ENCODE peak calls at places on chromosomes 5 and 9, in five cellular contexts. One of them, this sample, is unnamed.

GRCh38 chr9:109846781-109847180 is 66.8 kb downstream of the PALM2AKAP2 start:
- DNase-seq in fibroblast of lung: no peak
- DNase-seq in SK-N-SH: no peak
- DNase-seq in GM23248: no peak
- DNase-seq in osteoblast: no peak
- DNase-seq in this sample: no peak

GRCh38 chr5:25295067-25295466 is 650.3 kb upstream of the CDH10 start:
- DNase-seq in fibroblast of lung: no peak
- DNase-seq in SK-N-SH: no peak
- DNase-seq in GM23248: no peak
- DNase-seq in osteoblast: no peak
- DNase-seq in this sample: no peak

GRCh38 chr5:138639326-138639725 is 64.1 kb upstream of the HSPA9 start:
- DNase-seq in SK-N-SH: no peak
- DNase-seq in GM23248: no peak
- DNase-seq in fibroblast of lung: no peak
- DNase-seq in osteoblast: no peak
- DNase-seq in this sample: no peak

GRCh38 chr9:106481003-106481614 is 381.9 kb upstream of the ZNF462 start:
- DNase-seq in osteoblast: no peak
- DNase-seq in SK-N-SH: peak; percentile 27
- DNase-seq in fibroblast of lung: no peak
- DNase-seq in GM23248: no peak
- DNase-seq in this sample: no peak

GRCh38 chr5:135107986-135108385 is 74.0 kb upstream of the PITX1 start:
- DNase-seq in GM23248: no peak
- DNase-seq in fibroblast of lung: no peak
- DNase-seq in SK-N-SH: no peak
- DNase-seq in osteoblast: no peak
- DNase-seq in this sample: no peak

GRCh38 chr9:114107286-114108001 is 8.4 kb upstream of the KIF12 start:
- DNase-seq in GM23248: peak; percentile 16
- DNase-seq in fibroblast of lung: no peak
- DNase-seq in SK-N-SH: no peak
- DNase-seq in osteoblast: peak; percentile 14
- DNase-seq in this sample: no peak

GRCh38 chr9:115162946-115163345 is 45.0 kb upstream of the TNC start:
- DNase-seq in GM23248: peak; percentile 27
- DNase-seq in osteoblast: no peak
- DNase-seq in SK-N-SH: no peak
- DNase-seq in fibroblast of lung: peak; percentile 17
- DNase-seq in this sample: peak; percentile 10

GRCh38 chr5:174751154-174751990 is 27.0 kb downstream of the MSX2 start:
- DNase-seq in GM23248: peak; percentile 52
- DNase-seq in SK-N-SH: peak; percentile 87
- DNase-seq in fibroblast of lung: no peak
- DNase-seq in osteoblast: no peak
- DNase-seq in this sample: no peak

GRCh38 chr5:109560554-109560953 is 129.2 kb upstream of the MAN2A1 start:
- DNase-seq in osteoblast: no peak
- DNase-seq in GM23248: no peak
- DNase-seq in SK-N-SH: no peak
- DNase-seq in fibroblast of lung: no peak
- DNase-seq in this sample: no peak

GRCh38 chr9:135699440-135699839 is at the start of gene SOHLH1:
- DNase-seq in osteoblast: no peak
- DNase-seq in SK-N-SH: no peak
- DNase-seq in GM23248: no peak
- DNase-seq in fibroblast of lung: no peak
- DNase-seq in this sample: no peak

GRCh38 chr9:36901528-36901927 is 132.5 kb downstream of the PAX5 start:
- DNase-seq in SK-N-SH: no peak
- DNase-seq in GM23248: no peak
- DNase-seq in fibroblast of lung: no peak
- DNase-seq in osteoblast: no peak
- DNase-seq in this sample: no peak

GRCh38 chr5:119389288-119390065 is 33.7 kb downstream of the TNFAIP8 start:
- DNase-seq in osteoblast: peak; percentile 83
- DNase-seq in SK-N-SH: no peak
- DNase-seq in GM23248: peak; percentile 37
- DNase-seq in fibroblast of lung: peak; percentile 49
- DNase-seq in this sample: no peak

GRCh38 chr5:103139264-103139865 is 19.3 kb downstream of the PPIP5K2 start:
- DNase-seq in osteoblast: peak; percentile 96
- DNase-seq in GM23248: peak; percentile 75
- DNase-seq in SK-N-SH: peak; percentile 79
- DNase-seq in fibroblast of lung: peak; percentile 78
- DNase-seq in this sample: peak; percentile 79

GRCh38 chr9:69223605-69224004 is 49.5 kb downstream of the TJP2 start:
- DNase-seq in fibroblast of lung: peak; percentile 57
- DNase-seq in SK-N-SH: peak; percentile 73
- DNase-seq in GM23248: peak; percentile 77
- DNase-seq in osteoblast: peak; percentile 95
- DNase-seq in this sample: no peak

GRCh38 chr5:82387041-82387818 is 109.1 kb upstream of the RPS23 start:
- DNase-seq in fibroblast of lung: peak; percentile 60
- DNase-seq in GM23248: no peak
- DNase-seq in osteoblast: peak; percentile 86
- DNase-seq in SK-N-SH: peak; percentile 59
- DNase-seq in this sample: no peak

GRCh38 chr5:174608631-174609097 is 115.7 kb upstream of the MSX2 start:
- DNase-seq in GM23248: no peak
- DNase-seq in SK-N-SH: peak; percentile 42
- DNase-seq in fibroblast of lung: no peak
- DNase-seq in osteoblast: peak; percentile 11
- DNase-seq in this sample: no peak

GRCh38 chr9:38068616-38068865 is 486 bp downstream of the SHB start:
- DNase-seq in fibroblast of lung: peak; percentile 58
- DNase-seq in osteoblast: peak; percentile 96
- DNase-seq in GM23248: peak; percentile 82
- DNase-seq in SK-N-SH: peak; percentile 76
- DNase-seq in this sample: peak; percentile 51

GRCh38 chr5:147177125-147177840 is 57.5 kb upstream of the STK32A start:
- DNase-seq in fibroblast of lung: no peak
- DNase-seq in osteoblast: peak; percentile 15
- DNase-seq in GM23248: peak; percentile 65
- DNase-seq in SK-N-SH: no peak
- DNase-seq in this sample: no peak

GRCh38 chr5:103428411-103428871 is 134.1 kb downstream of the NUDT12 start:
- DNase-seq in osteoblast: peak; percentile 77
- DNase-seq in SK-N-SH: no peak
- DNase-seq in GM23248: peak; percentile 20
- DNase-seq in fibroblast of lung: peak; percentile 36
- DNase-seq in this sample: peak; percentile 16

GRCh38 chr9:23590601-23591000 is 235.4 kb downstream of the ELAVL2 start:
- DNase-seq in fibroblast of lung: no peak
- DNase-seq in osteoblast: no peak
- DNase-seq in SK-N-SH: no peak
- DNase-seq in GM23248: peak; percentile 2
- DNase-seq in this sample: peak; percentile 52

GRCh38 chr5:132466453-132467291 is 23.9 kb downstream of the IRF1 start:
- DNase-seq in SK-N-SH: no peak
- DNase-seq in fibroblast of lung: peak; percentile 66
- DNase-seq in GM23248: no peak
- DNase-seq in osteoblast: no peak
- DNase-seq in this sample: peak; percentile 97

GRCh38 chr9:87615547-87616148 is 110.3 kb upstream of the CTSL start:
- DNase-seq in GM23248: no peak
- DNase-seq in fibroblast of lung: no peak
- DNase-seq in osteoblast: no peak
- DNase-seq in SK-N-SH: no peak
- DNase-seq in this sample: no peak

GRCh38 chr5:134413046-134413445 is 1.4 kb upstream of the CDKN2AIPNL start:
- DNase-seq in GM23248: no peak
- DNase-seq in fibroblast of lung: no peak
- DNase-seq in SK-N-SH: no peak
- DNase-seq in osteoblast: no peak
- DNase-seq in this sample: no peak

GRCh38 chr5:72130342-72130741 is 23.1 kb downstream of the MAP1B start:
- DNase-seq in SK-N-SH: no peak
- DNase-seq in GM23248: peak; percentile 73
- DNase-seq in fibroblast of lung: peak; percentile 87
- DNase-seq in osteoblast: no peak
- DNase-seq in this sample: no peak

GRCh38 chr9:74379718-74380117 is 117.4 kb upstream of the RORB start:
- DNase-seq in SK-N-SH: peak; percentile 12
- DNase-seq in fibroblast of lung: no peak
- DNase-seq in osteoblast: no peak
- DNase-seq in GM23248: no peak
- DNase-seq in this sample: peak; percentile 80

GRCh38 chr5:173228639-173229380 is 6.2 kb downstream of the NKX2-5 start:
- DNase-seq in fibroblast of lung: no peak
- DNase-seq in osteoblast: no peak
- DNase-seq in GM23248: peak; percentile 52
- DNase-seq in SK-N-SH: no peak
- DNase-seq in this sample: no peak

GRCh38 chr5:53288511-53288910 is 179.0 kb upstream of the MOCS2 start:
- DNase-seq in fibroblast of lung: no peak
- DNase-seq in GM23248: no peak
- DNase-seq in SK-N-SH: no peak
- DNase-seq in osteoblast: no peak
- DNase-seq in this sample: no peak

GRCh38 chr5:108728566-108729305 is 19.0 kb upstream of the FER start:
- DNase-seq in fibroblast of lung: peak; percentile 42
- DNase-seq in osteoblast: peak; percentile 52
- DNase-seq in SK-N-SH: peak; percentile 31
- DNase-seq in GM23248: no peak
- DNase-seq in this sample: peak; percentile 73

GRCh38 chr9:93809204-93809940 is 145.8 kb downstream of the BARX1 start:
- DNase-seq in SK-N-SH: peak; percentile 6
- DNase-seq in fibroblast of lung: no peak
- DNase-seq in osteoblast: no peak
- DNase-seq in GM23248: no peak
- DNase-seq in this sample: no peak

GRCh38 chr9:96442491-96442890 is 7.5 kb upstream of the HABP4 start:
- DNase-seq in fibroblast of lung: no peak
- DNase-seq in SK-N-SH: no peak
- DNase-seq in osteoblast: no peak
- DNase-seq in GM23248: peak; percentile 32
- DNase-seq in this sample: no peak

GRCh38 chr9:135612437-135612836 is 26.9 kb downstream of the GLT6D1 start:
- DNase-seq in SK-N-SH: peak; percentile 17
- DNase-seq in fibroblast of lung: no peak
- DNase-seq in osteoblast: peak; percentile 85
- DNase-seq in GM23248: no peak
- DNase-seq in this sample: no peak

GRCh38 chr5:88813805-88814584 is 69.0 kb downstream of the MEF2C start:
- DNase-seq in fibroblast of lung: no peak
- DNase-seq in SK-N-SH: no peak
- DNase-seq in osteoblast: no peak
- DNase-seq in GM23248: no peak
- DNase-seq in this sample: no peak

GRCh38 chr9:6512085-6512657 is 99.2 kb downstream of the UHRF2 start:
- DNase-seq in fibroblast of lung: no peak
- DNase-seq in osteoblast: no peak
- DNase-seq in SK-N-SH: no peak
- DNase-seq in GM23248: peak; percentile 58
- DNase-seq in this sample: no peak

GRCh38 chr9:127974002-127974768 is 6.6 kb downstream of the EEIG1 start:
- DNase-seq in osteoblast: peak; percentile 46
- DNase-seq in GM23248: no peak
- DNase-seq in fibroblast of lung: no peak
- DNase-seq in SK-N-SH: peak; percentile 76
- DNase-seq in this sample: no peak
- H4K20me1 ChIP-seq in osteoblast: peaks cover 80% of the 10 kb centered on the region
- H4K20me1 ChIP-seq in GM23248: no peaks in the 10 kb centered on the region
- H4K20me1 ChIP-seq in fibroblast of lung: no peaks in the 10 kb centered on the region
- H4K20me1 ChIP-seq in SK-N-SH: peaks cover 83% of the 10 kb centered on the region
- H4K20me1 ChIP-seq in this sample: peaks cover 3% of the 10 kb centered on the region

DNA sequence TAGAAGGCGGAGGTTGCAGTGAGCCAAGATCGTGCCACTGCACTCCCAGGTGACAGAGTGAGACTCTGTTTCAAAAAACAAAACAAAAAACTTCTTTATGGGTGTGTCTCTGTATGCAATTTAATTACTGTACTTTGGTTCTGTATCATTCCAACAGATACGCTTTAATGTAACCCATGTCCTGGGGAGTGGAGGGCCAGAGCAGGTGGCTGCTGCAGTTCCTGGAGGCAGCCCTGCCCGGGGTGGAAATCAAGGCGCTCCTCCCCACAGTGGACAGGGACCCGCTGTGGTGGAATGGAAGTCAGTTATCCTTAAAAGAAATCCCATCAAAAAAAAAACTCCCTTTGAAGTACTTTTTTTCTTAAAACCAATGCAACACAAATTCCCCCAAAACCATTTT is 1.9 kb downstream of the DAP start:
- DNase-seq in osteoblast: no peak
- DNase-seq in SK-N-SH: no peak
- DNase-seq in GM23248: no peak
- DNase-seq in fibroblast of lung: no peak
- DNase-seq in this sample: no peak
- H4K20me1 ChIP-seq in osteoblast: peaks cover 37% of the 10 kb centered on the region
- H4K20me1 ChIP-seq in SK-N-SH: peaks cover 37% of the 10 kb centered on the region
- H4K20me1 ChIP-seq in GM23248: peaks cover 10% of the 10 kb centered on the region
- H4K20me1 ChIP-seq in fibroblast of lung: no peaks in the 10 kb centered on the region
- H4K20me1 ChIP-seq in this sample: no peaks in the 10 kb centered on the region

GRCh38 chr5:17265041-17265440 is 47.6 kb downstream of the BASP1 start:
- DNase-seq in osteoblast: no peak
- DNase-seq in SK-N-SH: no peak
- DNase-seq in GM23248: no peak
- DNase-seq in fibroblast of lung: no peak
- DNase-seq in this sample: no peak
- H4K20me1 ChIP-seq in osteoblast: peaks cover 66% of the 10 kb centered on the region
- H4K20me1 ChIP-seq in SK-N-SH: no peaks in the 10 kb centered on the region
- H4K20me1 ChIP-seq in GM23248: peaks cover 17% of the 10 kb centered on the region
- H4K20me1 ChIP-seq in fibroblast of lung: no peaks in the 10 kb centered on the region
- H4K20me1 ChIP-seq in this sample: no peaks in the 10 kb centered on the region

GRCh38 chr9:121201045-121201737 is 478 bp downstream of the RAB14 start:
- DNase-seq in fibroblast of lung: no peak
- DNase-seq in GM23248: peak; percentile 71
- DNase-seq in osteoblast: peak; percentile 77
- DNase-seq in SK-N-SH: no peak
- DNase-seq in this sample: peak; percentile 59

GRCh38 chr9:121198512-121199042 is 3.1 kb downstream of the RAB14 start:
- DNase-seq in SK-N-SH: no peak
- DNase-seq in fibroblast of lung: no peak
- DNase-seq in GM23248: peak; percentile 26
- DNase-seq in osteoblast: no peak
- DNase-seq in this sample: no peak

GRCh38 chr9:121201738-121202533 is at the start of gene RAB14:
- DNase-seq in osteoblast: peak; percentile 99
- DNase-seq in SK-N-SH: peak; percentile 100
- DNase-seq in fibroblast of lung: peak; percentile 97
- DNase-seq in GM23248: peak; percentile 99
- DNase-seq in this sample: peak; percentile 99

GRCh38 chr9:121199921-121200320 is 1.7 kb downstream of the RAB14 start:
- DNase-seq in GM23248: peak; percentile 40
- DNase-seq in SK-N-SH: no peak
- DNase-seq in osteoblast: no peak
- DNase-seq in fibroblast of lung: no peak
- DNase-seq in this sample: no peak

GRCh38 chr9:121200346-121200745 is 1.3 kb downstream of the RAB14 start:
- DNase-seq in fibroblast of lung: no peak
- DNase-seq in SK-N-SH: no peak
- DNase-seq in osteoblast: no peak
- DNase-seq in GM23248: peak; percentile 26
- DNase-seq in this sample: no peak
- H4K20me1 ChIP-seq in fibroblast of lung: peaks cover 6% of the 10 kb centered on the region
- H4K20me1 ChIP-seq in SK-N-SH: peaks cover 56% of the 10 kb centered on the region
- H4K20me1 ChIP-seq in osteoblast: peaks cover 52% of the 10 kb centered on the region
- H4K20me1 ChIP-seq in GM23248: peaks cover 45% of the 10 kb centered on the region
- H4K20me1 ChIP-seq in this sample: peaks cover 56% of the 10 kb centered on the region

This sample was measured in MM.1S.